ENCODE peak calls at places on chromosome 13, in nine cellular contexts. B, Q, W, N, L, D, K, T and E are unnamed samples.
A peak's percentile ranks its signal among the peaks of the same experiment; 100 is the strongest.

GRCh38 chr13:48687249-48687648 is 33.5 kb downstream of the CYSLTR2 start:
- DNase-seq in D (no peak), L (no peak), W (no peak), T (no peak), K (no peak), B (no peak), Q (no peak), N (no peak), E (no peak)

GRCh38 chr13:74346960-74347359 is 212.8 kb upstream of the KLF12 start:
- DNase-seq in Q (no peak), B (no peak), T (no peak), L (no peak), K (no peak), N (no peak), D (no peak), W (no peak), E (no peak)

GRCh38 chr13:37492741-37493514 is 105.6 kb downstream of the POSTN start:
- DNase-seq in L (no peak), T (no peak), N (no peak), W (no peak), B (peak; percentile 98), K (no peak), D (peak; percentile 70), Q (peak; percentile 66), E (peak; percentile 61)

GRCh38 chr13:21625366-21625765 is 21.4 kb upstream of the MICU2 start:
- DNase-seq in Q (peak; percentile 53), B (peak; percentile 26), W (no peak), N (no peak), L (no peak), K (no peak), D (no peak), T (peak; percentile 5), E (no peak)

GRCh38 chr13:88281846-88282245 is 610.7 kb downstream of the SLITRK5 start:
- DNase-seq in W (no peak), Q (no peak), K (no peak), D (no peak), B (no peak), L (no peak), N (no peak), T (no peak), E (no peak)

GRCh38 chr13:78689011-78689410 is 30.1 kb upstream of the OBI1 start:
- DNase-seq in W (no peak), K (no peak), Q (no peak), N (no peak), D (no peak), T (no peak), B (no peak), L (peak; percentile 36), E (no peak)

GRCh38 chr13:40488869-40489391 is 177.5 kb downstream of the FOXO1 start:
- DNase-seq in W (no peak), B (no peak), Q (no peak), K (peak; percentile 76), L (no peak), D (no peak), T (no peak), N (no peak), E (no peak)

GRCh38 chr13:68261105-68261504 is 1031.0 kb upstream of the PCDH9 start:
- DNase-seq in K (no peak), N (no peak), Q (no peak), W (no peak), D (no peak), L (peak; percentile 16), T (peak; percentile 5), B (no peak), E (no peak)

GRCh38 chr13:80757694-80758093 is 416.8 kb upstream of the SPRY2 start:
- DNase-seq in Q (no peak), N (no peak), L (no peak), K (no peak), D (no peak), B (no peak), T (no peak), W (no peak), E (no peak)

GRCh38 chr13:43878897-43879322 is 630 bp downstream of the CCDC122 start:
- DNase-seq in L (peak; percentile 71), Q (peak; percentile 59), K (peak; percentile 96), T (no peak), W (peak; percentile 78), B (peak; percentile 78), D (peak; percentile 53), N (no peak), E (no peak)

GRCh38 chr13:43880451-43880850 is 747 bp downstream of the LACC1 start:
- DNase-seq in L (no peak), T (no peak), K (no peak), W (no peak), D (no peak), Q (no peak), B (no peak), N (no peak), E (no peak)

GRCh38 chr13:43879323-43880181 is at the start of the genes CCDC122 and LACC1:
- DNase-seq in T (no peak), L (peak; percentile 90), W (peak; percentile 87), D (peak; percentile 52), K (peak; percentile 95), N (peak; percentile 37), Q (peak; percentile 89), B (peak; percentile 83), E (no peak)

GRCh38 chr13:43876366-43876765 is 3.2 kb downstream of the CCDC122 start:
- DNase-seq in D (no peak), L (no peak), T (no peak), N (no peak), Q (peak; percentile 39), W (no peak), K (no peak), B (no peak), E (no peak)

GRCh38 chr13:43877788-43878187 is 1.8 kb downstream of the CCDC122 start:
- DNase-seq in Q (no peak), D (no peak), B (no peak), W (no peak), T (no peak), K (no peak), N (no peak), L (no peak), E (no peak)
- H3K4me3 ChIP-seq in Q (no peak overlapping the region), D (no peak overlapping the region), B (no peak overlapping the region), W (no peak overlapping the region), T (no peak overlapping the region), K (no peak overlapping the region), N (no peak overlapping the region), L (peak overlapping the region; percentile 65), E (no peak overlapping the region)

GRCh38 chr13:32032780-32033179 is 1.2 kb downstream of the FRY start:
- DNase-seq in Q (no peak), B (no peak), K (no peak), T (no peak), W (no peak), N (no peak), D (no peak), L (no peak), E (no peak)

GRCh38 chr13:32031025-32031814 is at the start of gene FRY:
- DNase-seq in N (peak; percentile 3), Q (peak; percentile 70), L (peak; percentile 93), B (peak; percentile 65), K (peak; percentile 89), T (peak; percentile 63), W (peak; percentile 70), D (no peak), E (peak; percentile 26)

GRCh38 chr13:32029684-32030083 is 1.9 kb upstream of the FRY start:
- DNase-seq in W (no peak), B (no peak), T (no peak), K (no peak), L (no peak), N (no peak), D (no peak), Q (no peak), E (no peak)

GRCh38 chr13:32033744-32034143 is 2.2 kb downstream of the FRY start:
- DNase-seq in Q (no peak), D (no peak), B (no peak), L (no peak), K (no peak), N (no peak), T (no peak), W (no peak), E (no peak)

GRCh38 chr13:32031815-32032345 is 306 bp downstream of the FRY start:
- DNase-seq in W (no peak), K (no peak), Q (no peak), L (no peak), D (no peak), T (no peak), B (no peak), N (no peak), E (no peak)
- H3K4me3 ChIP-seq in W (peak overlapping the region; percentile 69), K (peak overlapping the region; percentile 55), Q (peak overlapping the region; percentile 63), L (peak overlapping the region; percentile 71), D (peak overlapping the region; percentile 69), T (peak overlapping the region; percentile 54), B (peak overlapping the region; percentile 76), N (peak overlapping the region; percentile 69), E (peak overlapping the region; percentile 67)

GRCh38 chr13:109781384-109782065 is 4.9 kb downstream of the IRS2 start:
- DNase-seq in D (no peak), T (no peak), N (no peak), B (peak; percentile 46), Q (peak; percentile 56), L (no peak), W (no peak), K (peak; percentile 82), E (no peak)

GRCh38 chr13:109779876-109780516 is 6.4 kb downstream of the IRS2 start:
- DNase-seq in Q (no peak), B (peak; percentile 8), T (no peak), N (no peak), L (no peak), K (no peak), W (no peak), D (no peak), E (no peak)

GRCh38 chr13:109782066-109782822 is 4.1 kb downstream of the IRS2 start:
- DNase-seq in K (peak; percentile 85), L (no peak), N (no peak), B (no peak), T (no peak), D (no peak), W (no peak), Q (no peak), E (no peak)

GRCh38 chr13:109779074-109779473 is 7.3 kb downstream of the IRS2 start:
- DNase-seq in Q (no peak), K (no peak), L (no peak), B (peak; percentile 29), T (no peak), N (no peak), D (no peak), W (no peak), E (no peak)

DNA sequence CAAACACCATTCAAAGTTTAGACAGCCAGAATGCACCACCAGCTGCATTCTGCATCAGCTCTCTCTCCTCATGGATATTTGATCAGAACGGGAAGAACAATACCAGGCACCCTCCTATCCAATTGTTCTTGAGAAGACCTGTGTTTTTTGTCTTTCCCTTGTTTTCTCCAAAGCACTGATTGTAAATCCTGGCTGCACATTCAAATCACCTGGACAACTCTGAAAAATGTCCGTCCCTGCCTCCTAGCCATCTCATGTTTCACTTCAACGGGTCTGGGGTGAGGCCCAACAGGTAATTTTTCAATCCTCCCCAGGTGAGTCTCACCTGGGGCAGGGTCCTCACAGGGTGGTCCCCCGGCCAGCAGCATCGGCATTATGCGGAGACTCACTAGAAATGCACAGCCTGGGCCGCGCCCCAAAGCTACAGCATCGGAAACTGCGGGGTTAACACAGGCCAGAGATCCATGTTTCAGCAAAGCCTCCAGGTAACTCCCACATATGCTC is 5.5 kb downstream of the IRS2 start:
- DNase-seq in D (no peak), N (no peak), Q (no peak), T (no peak), K (no peak), B (no peak), W (no peak), L (no peak), E (no peak)
- H3K4me3 ChIP-seq in D (peak overlapping the region; percentile 58), N (no peak overlapping the region), Q (peak overlapping the region; percentile 56), T (no peak overlapping the region), K (peak overlapping the region; percentile 20), B (peak overlapping the region; percentile 63), W (peak overlapping the region; percentile 45), L (peak overlapping the region; percentile 30), E (peak overlapping the region; percentile 63)

GRCh38 chr13:66265446-66265845 is 964.7 kb downstream of the PCDH9 start:
- DNase-seq in L (no peak), Q (no peak), N (no peak), D (peak; percentile 37), K (no peak), W (no peak), T (no peak), B (peak; percentile 63), E (no peak)
- H3K4me3 ChIP-seq in L (no peak overlapping the region), Q (no peak overlapping the region), N (no peak overlapping the region), D (peak overlapping the region; percentile 2), K (no peak overlapping the region), W (no peak overlapping the region), T (no peak overlapping the region), B (no peak overlapping the region), E (no peak overlapping the region)